ENCODE peak calls at places on chromosomes 7 and 10, in four cellular contexts. W is HepG2, I is K562, E is HCT116. R is an unnamed sample.

GRCh38 chr10:105837951-105838350 is 1196.9 kb downstream of the SORCS3 start:
- DNase-seq in W (peak; percentile 6), E (no peak), I (no peak), R (no peak)

GRCh38 chr10:35259769-35260397 is 76.4 kb upstream of the CCNY start:
- DNase-seq in W (peak; percentile 14), E (no peak), I (peak; percentile 50), R (peak; percentile 72)

GRCh38 chr10:72611783-72612182 is 14.1 kb downstream of the MICU1 start:
- DNase-seq in W (no peak), I (peak; percentile 43), E (no peak), R (no peak)

GRCh38 chr10:101602767-101603398 is 14.8 kb downstream of the DPCD start:
- DNase-seq in I (peak; percentile 83), E (peak; percentile 71), W (peak; percentile 70), R (peak; percentile 70)

GRCh38 chr7:102008535-102009262 is 191.3 kb downstream of the CUX1 start:
- DNase-seq in W (no peak), I (no peak), E (no peak), R (no peak)

GRCh38 chr10:62058896-62059423 is 157.5 kb downstream of the ARID5B start:
- DNase-seq in E (no peak), I (no peak), W (no peak), R (no peak)

GRCh38 chr10:93773120-93773519 is 15.4 kb downstream of the LGI1 start:
- DNase-seq in W (no peak), I (no peak), E (no peak), R (no peak)

GRCh38 chr7:31938650-31939049 is 131.6 kb downstream of the PDE1C start:
- DNase-seq in W (no peak), E (no peak), I (no peak), R (no peak)

GRCh38 chr7:86913709-86914108 is 145.7 kb downstream of the ELAPOR2 start:
- DNase-seq in W (no peak), E (no peak), I (no peak), R (no peak)

GRCh38 chr10:6191569-6191968 is 11.2 kb upstream of the PFKFB3 start:
- DNase-seq in E (no peak), I (no peak), W (no peak), R (no peak)

GRCh38 chr10:63115732-63116383 is 17.3 kb upstream of the NRBF2 start:
- DNase-seq in I (peak; percentile 66), E (no peak), W (peak; percentile 67), R (no peak)

GRCh38 chr10:5582736-5583135 is 58.0 kb downstream of the CALML3 start:
- DNase-seq in W (no peak), E (peak; percentile 18), I (peak; percentile 65), R (no peak)

GRCh38 chr10:79046991-79047874 is 21.5 kb upstream of the ZMIZ1 start:
- DNase-seq in I (no peak), E (no peak), W (no peak), R (no peak)

GRCh38 chr7:99752354-99752753 is 17.4 kb upstream of the CYP3A7 start:
- DNase-seq in E (no peak), I (peak; percentile 32), W (no peak), R (no peak)

GRCh38 chr7:39946693-39947092 is 3.4 kb upstream of the CDK13 start:
- DNase-seq in W (no peak), E (no peak), I (no peak), R (no peak)

GRCh38 chr7:44338600-44338999 is 13.2 kb upstream of the CAMK2B start:
- DNase-seq in I (no peak), W (no peak), E (no peak), R (no peak)

GRCh38 chr10:15719062-15719898 is 442 bp downstream of the ITGA8 start:
- DNase-seq in I (no peak), W (no peak), E (no peak), R (no peak)

GRCh38 chr7:9029671-9030070 is 596.3 kb downstream of the NXPH1 start:
- DNase-seq in W (no peak), E (no peak), I (no peak), R (no peak)

GRCh38 chr10:105063796-105064195 is 422.7 kb downstream of the SORCS3 start:
- DNase-seq in E (peak; percentile 2), I (peak; percentile 0), W (peak; percentile 5), R (peak; percentile 2)

GRCh38 chr7:11650030-11650429 is 182.0 kb downstream of the THSD7A start:
- DNase-seq in I (no peak), E (no peak), W (no peak), R (no peak)

GRCh38 chr10:97278491-97278989 is 13.9 kb downstream of the ARHGAP19 start:
- DNase-seq in W (peak; percentile 67), E (peak; percentile 33), I (peak; percentile 63), R (peak; percentile 78)

GRCh38 chr10:48444861-48445841 is 138.7 kb downstream of the MAPK8 start:
- DNase-seq in E (no peak), W (peak; percentile 27), I (no peak), R (no peak)

GRCh38 chr10:115093776-115094361 is 704 bp downstream of the ATRNL1 start:
- DNase-seq in E (no peak), W (no peak), I (no peak), R (no peak)

GRCh38 chr10:86899128-86899527 is 58.3 kb downstream of the MMRN2 start:
- DNase-seq in W (no peak), I (no peak), E (no peak), R (no peak)

GRCh38 chr10:71974489-71975011 is 10.4 kb downstream of the CHST3 start:
- DNase-seq in W (no peak), E (peak; percentile 51), I (no peak), R (peak; percentile 45)

GRCh38 chr7:46972205-46972604 is 609.7 kb downstream of the TNS3 start:
- DNase-seq in E (peak; percentile 23), W (no peak), I (no peak), R (no peak)

GRCh38 chr7:44287488-44288380 is 37.7 kb downstream of the CAMK2B start:
- DNase-seq in I (no peak), W (no peak), E (no peak), R (no peak)

GRCh38 chr10:121158988-121159579 is 307.9 kb downstream of the WDR11 start:
- DNase-seq in W (peak; percentile 6), I (no peak), E (peak; percentile 59), R (no peak)

GRCh38 chr7:33043875-33044718 is 18.5 kb downstream of the NT5C3A start:
- DNase-seq in W (peak; percentile 93), I (no peak), E (no peak), R (no peak)
- TF ChIP-seq CTCF in W (peak; percentile 45), I (no peak), E (no peak), R (peak; percentile 59)

DNA sequence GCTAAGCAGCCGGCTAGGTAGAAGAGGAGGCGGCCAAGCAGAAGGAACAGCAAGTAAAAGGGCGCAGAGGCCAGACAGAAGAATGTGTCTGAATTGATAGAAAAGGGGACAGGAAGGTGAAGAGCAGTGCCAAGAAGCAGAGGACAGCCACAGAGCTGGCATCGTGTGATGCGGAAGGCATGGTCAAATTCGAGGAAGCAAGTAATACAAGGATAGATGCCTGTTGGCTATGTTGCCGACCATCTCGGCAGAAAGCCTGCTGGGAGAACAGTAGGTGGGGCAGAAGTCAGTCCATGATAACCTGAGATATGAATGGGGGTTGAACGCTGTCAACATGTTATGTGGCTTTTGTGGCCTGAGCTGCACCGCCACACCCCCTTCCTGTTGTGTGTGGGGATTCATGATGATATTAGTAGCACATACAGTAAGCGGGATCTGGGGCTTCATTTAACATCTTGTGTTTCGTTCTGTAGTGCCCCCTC is 25.7 kb downstream of the ST8SIA6 start:
- DNase-seq in W (no peak), I (peak; percentile 96), E (no peak), R (no peak)
- TF ChIP-seq TCF7L2 in W (no peak), I (no peak), E (no peak), R (no peak)

GRCh38 chr10:132459252-132460028 is 62.4 kb downstream of the PWWP2B start:
- DNase-seq in E (no peak), W (peak; percentile 58), I (no peak), R (no peak)

GRCh38 chr10:132457328-132458070 is 60.5 kb downstream of the PWWP2B start:
- DNase-seq in I (no peak), W (no peak), E (no peak), R (no peak)

GRCh38 chr10:132460071-132460470 is 63.1 kb downstream of the PWWP2B start:
- DNase-seq in I (no peak), E (no peak), W (no peak), R (no peak)

GRCh38 chr10:132458071-132458594 is 61.1 kb downstream of the PWWP2B start:
- DNase-seq in E (no peak), W (no peak), I (no peak), R (no peak)

DNA sequence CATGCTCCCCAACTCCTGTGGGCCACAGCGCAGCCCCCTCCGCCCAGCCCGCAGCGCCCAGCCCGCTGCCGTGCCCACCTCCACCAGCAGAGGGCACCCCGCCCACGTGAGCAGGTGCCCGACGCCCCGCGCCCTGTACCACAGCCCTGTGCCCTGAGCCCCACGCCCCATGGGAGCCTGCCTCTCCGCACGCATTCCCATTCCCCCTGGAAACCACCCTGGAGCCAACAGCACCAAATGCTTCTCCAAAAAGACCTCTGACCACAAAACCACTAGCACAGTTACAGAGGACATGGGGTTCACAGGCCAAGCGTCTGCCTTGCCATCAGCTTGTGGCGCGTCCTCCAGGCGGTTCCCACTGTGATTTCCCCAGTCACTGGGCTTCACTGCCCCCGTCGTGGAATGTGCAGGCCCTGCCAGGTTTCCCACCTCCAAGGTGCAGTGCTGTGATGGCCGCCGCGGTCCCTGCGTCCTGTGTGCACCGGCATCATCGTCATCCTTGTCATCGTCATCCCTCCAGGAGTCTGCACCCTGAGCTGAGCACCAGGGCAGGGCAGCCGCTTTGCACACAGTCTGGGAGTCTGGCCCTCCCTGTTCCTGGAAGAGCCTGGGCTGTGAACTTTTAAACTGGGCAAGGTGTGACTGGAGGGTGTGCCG is 61.7 kb downstream of the PWWP2B start:
- DNase-seq in I (peak; percentile 49), W (no peak), E (no peak), R (no peak)
- TF ChIP-seq POLR2AphosphoS5 in I (no peak), W (no peak), E (no peak), R (no peak)

DNA sequence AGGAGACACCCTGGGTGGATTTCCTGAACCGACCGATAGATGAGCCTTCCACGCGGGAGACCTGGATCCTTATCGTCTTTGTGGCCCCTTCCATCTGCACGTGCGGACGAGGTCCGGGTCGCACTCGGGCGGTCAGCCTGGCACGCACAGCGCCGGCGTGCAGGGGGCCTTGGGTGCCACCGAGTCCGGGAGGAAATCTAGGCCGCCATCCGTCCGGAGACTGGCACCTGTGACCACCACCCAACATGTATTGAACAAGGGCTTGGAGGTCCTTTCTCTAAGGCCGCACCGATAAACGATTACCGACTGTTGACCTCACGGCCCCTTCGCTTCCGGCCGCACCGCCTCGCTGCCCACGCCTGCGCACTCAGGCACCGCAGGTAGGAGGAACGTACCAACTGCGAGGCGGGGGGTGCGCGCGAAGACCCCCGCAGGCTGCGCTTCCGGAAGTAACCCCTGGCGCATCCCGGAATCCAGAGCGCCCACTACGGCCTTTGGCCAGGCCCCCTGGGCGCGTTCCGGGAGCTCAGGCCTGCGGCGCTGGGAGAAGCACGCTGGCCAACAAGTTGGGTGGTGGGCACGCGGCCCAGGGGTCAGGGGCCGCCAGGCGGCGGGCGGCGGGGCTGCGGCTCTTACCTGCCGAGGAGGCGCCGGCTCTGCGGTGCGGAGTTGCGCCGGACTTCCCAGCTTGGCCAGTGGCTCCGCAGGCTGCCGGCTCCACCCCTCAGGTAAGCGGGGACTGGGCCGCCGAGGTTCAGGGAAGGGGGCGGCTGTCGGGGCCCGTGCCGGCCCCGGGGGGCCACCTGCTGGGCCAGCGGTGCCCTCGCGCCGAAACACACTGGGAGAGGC is at the start of the genes ACTR3C and LRRC61:
- DNase-seq in W (peak; percentile 74), E (no peak), I (peak; percentile 92), R (no peak)
- TF ChIP-seq CTCF in W (peak; percentile 34), E (no peak), I (peak; percentile 63), R (no peak)